ENCODE peak calls at places on chromosome 3, in eight cellular contexts. A is heart left ventricle; P is GM10248; B is tibial artery; J is epithelial cell of prostate; Q is HT1080; I is activated naive CD8-positive, alpha-beta T cell treated with anti-CD3 and anti-CD28 coated beads for 36 hours; T is MV-4-11. N is an unnamed sample.

GRCh38 chr3:58009026-58009748 is 965 bp downstream of the FLNB start:
- DNase-seq in Q (no peak), P (peak), J (no peak), T (no peak), A (no peak), B (no peak), I (peak), N (no peak)

GRCh38 chr3:13587442-13587841 is 38.5 kb downstream of the FBLN2 start:
- DNase-seq in Q (no peak), A (no peak), I (no peak), J (no peak), P (no peak), B (no peak), T (no peak), N (no peak)

GRCh38 chr3:183278479-183279088 is 25.5 kb downstream of the B3GNT5 start:
- DNase-seq in J (no peak), I (no peak), A (no peak), B (no peak), T (no peak), Q (no peak), P (no peak), N (no peak)

GRCh38 chr3:56987238-56987932 is 73.1 kb upstream of the SPATA12 start:
- DNase-seq in A (no peak), I (no peak), Q (peak), T (peak), B (no peak), P (peak), J (no peak), N (no peak)

GRCh38 chr3:70800941-70801340 is 488.5 kb upstream of the MDFIC2 start:
- DNase-seq in P (no peak), Q (no peak), J (no peak), T (no peak), I (no peak), B (no peak), A (no peak), N (no peak)

GRCh38 chr3:49606427-49606826 is 52.1 kb downstream of the BSN start:
- DNase-seq in T (no peak), P (no peak), B (no peak), J (no peak), A (no peak), I (no peak), Q (no peak), N (no peak)

GRCh38 chr3:183885766-183886165 is 1.1 kb upstream of the PARL start:
- DNase-seq in J (no peak), A (no peak), I (no peak), Q (no peak), P (no peak), B (no peak), T (no peak), N (no peak)

GRCh38 chr3:43034911-43035310 is 55.8 kb downstream of the GASK1A start:
- DNase-seq in Q (no peak), J (no peak), I (no peak), A (no peak), P (no peak), B (no peak), T (no peak), N (no peak)

GRCh38 chr3:41024031-41024836 is 175.1 kb upstream of the CTNNB1 start:
- DNase-seq in T (no peak), B (no peak), P (no peak), I (no peak), J (no peak), A (no peak), Q (no peak), N (no peak)

GRCh38 chr3:137103739-137104138 is 146.0 kb downstream of the IL20RB start:
- DNase-seq in J (no peak), Q (no peak), P (no peak), B (no peak), I (no peak), A (no peak), T (no peak), N (no peak)